ENCODE peak calls at places on chromosomes 4 and X, in seven cellular contexts. One of them, this sample, is unnamed.

GRCh38 chrX:12497832-12498591 is 293.2 kb upstream of the PRPS2 start:
- DNase-seq in ovary: no peak
- DNase-seq in aorta: no peak
- DNase-seq in CD8-positive, alpha-beta T cell: no peak
- DNase-seq in astrocyte: no peak
- DNase-seq in left lung: no peak
- DNase-seq in cardiac muscle cell: peak; percentile 2
- DNase-seq in this sample: no peak

GRCh38 chr4:184433258-184433892 is 41.0 kb downstream of the IRF2 start:
- DNase-seq in ovary: no peak
- DNase-seq in aorta: no peak
- DNase-seq in CD8-positive, alpha-beta T cell: no peak
- DNase-seq in astrocyte: no peak
- DNase-seq in left lung: no peak
- DNase-seq in cardiac muscle cell: no peak
- DNase-seq in this sample: no peak

GRCh38 chr4:90137545-90137944 is 10.4 kb downstream of the CCSER1 start:
- DNase-seq in ovary: no peak
- DNase-seq in aorta: no peak
- DNase-seq in CD8-positive, alpha-beta T cell: no peak
- DNase-seq in astrocyte: no peak
- DNase-seq in left lung: no peak
- DNase-seq in cardiac muscle cell: peak; percentile 15
- DNase-seq in this sample: no peak

GRCh38 chrX:21985332-21985777 is 44.8 kb downstream of the SMS start:
- DNase-seq in ovary: peak; percentile 30
- DNase-seq in aorta: peak; percentile 55
- DNase-seq in CD8-positive, alpha-beta T cell: peak; percentile 63
- DNase-seq in astrocyte: peak; percentile 51
- DNase-seq in left lung: no peak
- DNase-seq in cardiac muscle cell: peak; percentile 82
- DNase-seq in this sample: peak; percentile 42

GRCh38 chrX:122641826-122642225 is 542.3 kb upstream of the GRIA3 start:
- DNase-seq in ovary: no peak
- DNase-seq in aorta: no peak
- DNase-seq in CD8-positive, alpha-beta T cell: no peak
- DNase-seq in astrocyte: no peak
- DNase-seq in left lung: no peak
- DNase-seq in cardiac muscle cell: no peak
- DNase-seq in this sample: no peak

GRCh38 chr4:127311371-127311770 is 321.4 kb upstream of the INTU start:
- DNase-seq in ovary: no peak
- DNase-seq in aorta: no peak
- DNase-seq in CD8-positive, alpha-beta T cell: no peak
- DNase-seq in astrocyte: no peak
- DNase-seq in left lung: no peak
- DNase-seq in cardiac muscle cell: no peak
- DNase-seq in this sample: no peak

GRCh38 chrX:68413254-68413653 is 20.0 kb downstream of the OPHN1 start:
- DNase-seq in ovary: no peak
- DNase-seq in aorta: no peak
- DNase-seq in CD8-positive, alpha-beta T cell: no peak
- DNase-seq in astrocyte: no peak
- DNase-seq in left lung: no peak
- DNase-seq in cardiac muscle cell: no peak
- DNase-seq in this sample: no peak

GRCh38 chrX:30310429-30311206 is 1.4 kb upstream of the NR0B1 start:
- DNase-seq in ovary: no peak
- DNase-seq in aorta: no peak
- DNase-seq in CD8-positive, alpha-beta T cell: no peak
- DNase-seq in astrocyte: no peak
- DNase-seq in left lung: no peak
- DNase-seq in cardiac muscle cell: no peak
- DNase-seq in this sample: no peak

GRCh38 chrX:13000311-13000811 is 25.5 kb downstream of the TMSB4X start:
- DNase-seq in ovary: no peak
- DNase-seq in aorta: peak; percentile 65
- DNase-seq in CD8-positive, alpha-beta T cell: peak; percentile 31
- DNase-seq in astrocyte: no peak
- DNase-seq in left lung: no peak
- DNase-seq in cardiac muscle cell: no peak
- DNase-seq in this sample: no peak

GRCh38 chrX:129606918-129607317 is 47.8 kb downstream of the APLN start:
- DNase-seq in ovary: peak; percentile 45
- DNase-seq in aorta: no peak
- DNase-seq in CD8-positive, alpha-beta T cell: peak; percentile 69
- DNase-seq in astrocyte: no peak
- DNase-seq in left lung: no peak
- DNase-seq in cardiac muscle cell: peak; percentile 71
- DNase-seq in this sample: peak; percentile 3

GRCh38 chrX:85992811-85993229 is 54.5 kb downstream of the CHM start:
- DNase-seq in ovary: no peak
- DNase-seq in aorta: no peak
- DNase-seq in CD8-positive, alpha-beta T cell: no peak
- DNase-seq in astrocyte: peak; percentile 42
- DNase-seq in left lung: no peak
- DNase-seq in cardiac muscle cell: no peak
- DNase-seq in this sample: no peak

GRCh38 chr4:10736266-10736665 is 51.7 kb upstream of the CLNK start:
- DNase-seq in ovary: no peak
- DNase-seq in aorta: no peak
- DNase-seq in CD8-positive, alpha-beta T cell: no peak
- DNase-seq in astrocyte: no peak
- DNase-seq in left lung: no peak
- DNase-seq in cardiac muscle cell: no peak
- DNase-seq in this sample: no peak

GRCh38 chrX:95484781-95485180 is 1199.9 kb upstream of the DIAPH2 start:
- DNase-seq in ovary: no peak
- DNase-seq in aorta: no peak
- DNase-seq in CD8-positive, alpha-beta T cell: no peak
- DNase-seq in astrocyte: no peak
- DNase-seq in left lung: no peak
- DNase-seq in cardiac muscle cell: no peak
- DNase-seq in this sample: no peak

GRCh38 chr4:90030953-90031352 is 96.2 kb upstream of the CCSER1 start:
- DNase-seq in ovary: no peak
- DNase-seq in aorta: no peak
- DNase-seq in CD8-positive, alpha-beta T cell: no peak
- DNase-seq in astrocyte: no peak
- DNase-seq in left lung: no peak
- DNase-seq in cardiac muscle cell: peak; percentile 13
- DNase-seq in this sample: no peak

GRCh38 chr4:8771258-8771590 is 100.4 kb downstream of the HMX1 start:
- DNase-seq in ovary: no peak
- DNase-seq in aorta: peak; percentile 33
- DNase-seq in CD8-positive, alpha-beta T cell: no peak
- DNase-seq in astrocyte: no peak
- DNase-seq in left lung: peak; percentile 20
- DNase-seq in cardiac muscle cell: peak; percentile 9
- DNase-seq in this sample: no peak

GRCh38 chrX:56788717-56789122 is 59.7 kb downstream of the NBDY start:
- DNase-seq in ovary: peak; percentile 81
- DNase-seq in aorta: no peak
- DNase-seq in CD8-positive, alpha-beta T cell: peak; percentile 74
- DNase-seq in astrocyte: no peak
- DNase-seq in left lung: peak; percentile 20
- DNase-seq in cardiac muscle cell: no peak
- DNase-seq in this sample: no peak

GRCh38 chrX:34884693-34885277 is 57.8 kb upstream of the FAM47B start:
- DNase-seq in ovary: no peak
- DNase-seq in aorta: no peak
- DNase-seq in CD8-positive, alpha-beta T cell: no peak
- DNase-seq in astrocyte: peak; percentile 81
- DNase-seq in left lung: no peak
- DNase-seq in cardiac muscle cell: no peak
- DNase-seq in this sample: no peak

GRCh38 chr4:182142146-182143085 is 100.8 kb upstream of the TENM3 start:
- DNase-seq in ovary: no peak
- DNase-seq in aorta: no peak
- DNase-seq in CD8-positive, alpha-beta T cell: no peak
- DNase-seq in astrocyte: peak; percentile 71
- DNase-seq in left lung: no peak
- DNase-seq in cardiac muscle cell: peak; percentile 44
- DNase-seq in this sample: no peak

GRCh38 chr4:183722738-183723560 is 63.9 kb downstream of the TRAPPC11 start:
- DNase-seq in ovary: peak; percentile 51
- DNase-seq in aorta: peak; percentile 69
- DNase-seq in CD8-positive, alpha-beta T cell: peak; percentile 55
- DNase-seq in astrocyte: peak; percentile 14
- DNase-seq in left lung: peak; percentile 81
- DNase-seq in cardiac muscle cell: peak; percentile 67
- DNase-seq in this sample: no peak

GRCh38 chr4:98517444-98518021 is 140.9 kb downstream of the TSPAN5 start:
- DNase-seq in ovary: peak; percentile 53
- DNase-seq in aorta: no peak
- DNase-seq in CD8-positive, alpha-beta T cell: no peak
- DNase-seq in astrocyte: peak; percentile 83
- DNase-seq in left lung: no peak
- DNase-seq in cardiac muscle cell: no peak
- DNase-seq in this sample: no peak

GRCh38 chr4:98514930-98515809 is 143.2 kb downstream of the TSPAN5 start:
- DNase-seq in ovary: no peak
- DNase-seq in aorta: no peak
- DNase-seq in CD8-positive, alpha-beta T cell: no peak
- DNase-seq in astrocyte: no peak
- DNase-seq in left lung: no peak
- DNase-seq in cardiac muscle cell: no peak
- DNase-seq in this sample: no peak

GRCh38 chr4:98518555-98519267 is 139.7 kb downstream of the TSPAN5 start:
- DNase-seq in ovary: no peak
- DNase-seq in aorta: no peak
- DNase-seq in CD8-positive, alpha-beta T cell: no peak
- DNase-seq in astrocyte: no peak
- DNase-seq in left lung: no peak
- DNase-seq in cardiac muscle cell: no peak
- DNase-seq in this sample: no peak

GRCh38 chr4:98516042-98516440 is 142.4 kb downstream of the TSPAN5 start:
- DNase-seq in ovary: no peak
- DNase-seq in aorta: no peak
- DNase-seq in CD8-positive, alpha-beta T cell: no peak
- DNase-seq in astrocyte: peak; percentile 94
- DNase-seq in left lung: no peak
- DNase-seq in cardiac muscle cell: no peak
- DNase-seq in this sample: no peak

DNA sequence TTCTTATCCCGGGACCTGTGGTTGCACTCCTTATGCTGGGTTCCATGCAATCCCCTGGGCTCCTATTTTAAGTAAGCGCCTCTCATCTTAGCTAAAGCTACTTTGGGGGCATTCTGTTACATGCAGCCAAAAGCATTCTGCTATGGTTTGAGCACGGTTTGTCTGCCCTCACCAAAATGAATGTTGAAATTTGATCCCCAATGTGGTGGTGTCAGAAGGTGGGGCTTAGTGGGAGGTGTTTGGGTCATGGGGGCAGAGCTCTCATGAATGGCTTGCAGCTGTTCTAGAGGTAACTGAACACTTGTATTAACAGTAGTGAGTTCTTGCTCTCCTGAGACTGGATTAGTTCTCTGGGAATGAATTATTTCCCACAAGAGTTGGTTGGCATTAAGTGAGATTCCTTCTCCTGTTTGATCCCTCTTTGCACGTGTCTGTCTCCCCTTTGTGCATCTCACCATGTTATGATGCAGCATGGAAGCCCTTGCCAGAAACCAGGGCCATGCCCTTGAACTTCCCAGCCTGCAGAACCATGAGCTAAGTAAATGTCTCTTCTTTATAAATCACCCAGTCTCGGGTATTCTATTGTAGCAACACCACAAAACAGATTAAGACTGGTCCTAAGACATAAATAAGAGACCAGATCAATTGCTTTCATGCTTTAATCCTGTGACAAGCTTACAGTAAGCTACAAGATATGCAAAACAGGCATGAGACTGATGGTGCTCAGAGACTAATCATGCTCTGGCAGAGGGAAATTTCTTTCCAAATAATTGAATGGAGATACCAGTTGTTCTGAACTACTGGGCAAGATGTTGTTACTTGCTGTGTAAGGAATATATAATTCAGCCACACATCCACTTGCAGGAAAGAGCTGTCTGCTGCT is 141.7 kb downstream of the TSPAN5 start:
- DNase-seq in ovary: peak; percentile 59
- DNase-seq in aorta: no peak
- DNase-seq in CD8-positive, alpha-beta T cell: no peak
- DNase-seq in astrocyte: peak; percentile 68
- DNase-seq in left lung: no peak
- DNase-seq in cardiac muscle cell: no peak
- DNase-seq in this sample: no peak
- H3K27ac ChIP-seq in ovary: no peak overlapping the region
- H3K27ac ChIP-seq in aorta: no peak overlapping the region
- H3K27ac ChIP-seq in CD8-positive, alpha-beta T cell: no peak overlapping the region
- H3K27ac ChIP-seq in astrocyte: peak overlapping the region; percentile 97
- H3K27ac ChIP-seq in left lung: peak overlapping the region; percentile 15
- H3K27ac ChIP-seq in cardiac muscle cell: peak overlapping the region; percentile 50
- H3K27ac ChIP-seq in this sample: no peak overlapping the region

GRCh38 chr4:78056265-78057129 is 626 bp upstream of the FRAS1 start:
- DNase-seq in ovary: peak; percentile 60
- DNase-seq in aorta: peak; percentile 51
- DNase-seq in CD8-positive, alpha-beta T cell: no peak
- DNase-seq in astrocyte: peak; percentile 66
- DNase-seq in left lung: peak; percentile 65
- DNase-seq in cardiac muscle cell: peak; percentile 94
- DNase-seq in this sample: no peak
- H3K27ac ChIP-seq in ovary: no peak overlapping the region
- H3K27ac ChIP-seq in aorta: no peak overlapping the region
- H3K27ac ChIP-seq in CD8-positive, alpha-beta T cell: no peak overlapping the region
- H3K27ac ChIP-seq in astrocyte: no peak overlapping the region
- H3K27ac ChIP-seq in left lung: no peak overlapping the region
- H3K27ac ChIP-seq in cardiac muscle cell: peak overlapping the region; percentile 64
- H3K27ac ChIP-seq in this sample: peak overlapping the region; percentile 50

DNA sequence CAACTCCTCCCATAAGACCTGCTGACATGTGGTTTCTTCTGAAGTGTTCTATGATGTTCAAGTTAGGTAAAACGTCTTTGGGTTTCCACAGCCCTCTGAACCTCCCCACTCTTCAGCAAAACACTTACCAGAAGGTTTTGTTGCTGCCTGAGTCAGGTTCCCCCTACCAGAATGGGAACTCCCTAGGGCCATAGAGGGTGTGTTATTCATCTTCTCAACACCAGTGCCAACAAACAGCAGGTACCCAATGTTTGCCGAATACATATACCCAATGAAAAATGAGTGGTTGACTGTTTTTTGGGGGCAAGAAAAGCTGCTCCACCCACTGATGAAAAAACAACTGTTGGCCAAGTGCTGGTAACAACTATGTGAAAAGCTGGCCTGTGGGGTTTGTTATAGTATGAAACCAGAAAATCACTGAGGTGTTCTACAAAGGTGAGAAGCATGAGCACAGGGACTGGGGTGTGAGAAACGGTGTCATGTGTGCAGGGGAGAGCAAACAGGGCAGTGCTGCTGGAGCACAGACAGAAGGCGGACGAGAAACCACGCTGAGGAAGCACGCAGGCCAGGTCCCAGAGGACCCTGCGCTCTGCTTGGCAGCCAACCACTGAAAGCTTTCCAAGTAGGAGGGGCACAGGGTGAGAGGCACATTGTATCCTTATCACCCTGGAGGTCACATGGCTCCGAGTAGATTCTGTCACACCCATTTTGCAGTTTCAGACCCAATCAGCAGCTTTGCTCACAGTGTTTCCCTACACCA is 28.8 kb downstream of the ATP8A1 start:
- DNase-seq in ovary: peak; percentile 64
- DNase-seq in aorta: peak; percentile 64
- DNase-seq in CD8-positive, alpha-beta T cell: peak; percentile 62
- DNase-seq in astrocyte: no peak
- DNase-seq in left lung: no peak
- DNase-seq in cardiac muscle cell: no peak
- DNase-seq in this sample: peak; percentile 54
- H3K27ac ChIP-seq in ovary: no peak overlapping the region
- H3K27ac ChIP-seq in aorta: no peak overlapping the region
- H3K27ac ChIP-seq in CD8-positive, alpha-beta T cell: peak overlapping the region; percentile 33
- H3K27ac ChIP-seq in astrocyte: no peak overlapping the region
- H3K27ac ChIP-seq in left lung: no peak overlapping the region
- H3K27ac ChIP-seq in cardiac muscle cell: no peak overlapping the region
- H3K27ac ChIP-seq in this sample: peak overlapping the region; percentile 28

GRCh38 chrX:154541896-154542722 is 4.5 kb downstream of the G6PD start:
- DNase-seq in ovary: peak; percentile 89
- DNase-seq in aorta: peak; percentile 90
- DNase-seq in CD8-positive, alpha-beta T cell: peak; percentile 34
- DNase-seq in astrocyte: peak; percentile 80
- DNase-seq in left lung: peak; percentile 69
- DNase-seq in cardiac muscle cell: no peak
- DNase-seq in this sample: no peak
- H3K27ac ChIP-seq in ovary: peak overlapping the region; percentile 64
- H3K27ac ChIP-seq in aorta: no peak overlapping the region
- H3K27ac ChIP-seq in CD8-positive, alpha-beta T cell: peak overlapping the region; percentile 50
- H3K27ac ChIP-seq in astrocyte: peak overlapping the region; percentile 91
- H3K27ac ChIP-seq in left lung: peak overlapping the region; percentile 67
- H3K27ac ChIP-seq in cardiac muscle cell: no peak overlapping the region
- H3K27ac ChIP-seq in this sample: peak overlapping the region; percentile 27